ENCODE peak calls at places on chromosomes 6 and 20, in nine cellular contexts. A is NCI-H2227 treated with DMSO at 0.1 percent for 48 hours; H is T-helper 2 cell; R is nephron progenitor cell; J is hippocampal formation; G is retinal pigment epithelial cell; N is caudate nucleus; I is NCI-H2081 treated with DMSO at 0.1 percent for 48 hours; T is stimulated activated CD8-positive, alpha-beta memory T cell treated with anti-CD3 and anti-CD28 coated beads, Interleukin-12 subunit alpha, Interleukin-12 subunit beta, amount 100 ng/mL, for 4 hours. P is an unnamed sample.

GRCh38 chr20:36407196-36407733 is 101.1 kb downstream of the DLGAP4 start:
- DNase-seq in I (no peak), R (no peak), H (no peak), G (no peak), N (no peak), A (no peak), J (no peak), T (no peak), P (no peak)

GRCh38 chr20:50575869-50576720 is 65.9 kb downstream of the PTPN1 start:
- DNase-seq in H (peak), T (peak), I (no peak), G (no peak), J (peak), R (peak), A (peak), N (peak), P (peak)

GRCh38 chr6:89475634-89476033 is 42.7 kb downstream of the ANKRD6 start:
- DNase-seq in N (no peak), H (peak), I (no peak), T (no peak), R (no peak), A (no peak), J (no peak), G (no peak), P (no peak)

GRCh38 chr20:63056236-63057132 is 49.7 kb upstream of the BHLHE23 start:
- DNase-seq in I (no peak), N (no peak), G (no peak), R (peak), H (peak), A (peak), J (no peak), T (no peak), P (no peak)

GRCh38 chr20:47353697-47354387 is 2.7 kb downstream of the ZMYND8 start:
- DNase-seq in G (no peak), J (peak), R (no peak), N (no peak), A (peak), H (peak), T (no peak), I (no peak), P (no peak)

GRCh38 chr6:158835616-158836221 is 16.6 kb upstream of the EZR start:
- DNase-seq in T (no peak), J (no peak), G (no peak), R (peak), N (no peak), H (no peak), I (no peak), A (no peak), P (peak)

GRCh38 chr6:132798820-132799538 is 542 bp upstream of the SLC18B1 start:
- DNase-seq in I (peak), A (no peak), J (peak), N (peak), T (peak), H (peak), R (peak), G (no peak), P (peak)

GRCh38 chr20:46342045-46342378 is 33.7 kb upstream of the CDH22 start:
- DNase-seq in T (no peak), N (no peak), A (no peak), J (no peak), H (no peak), G (no peak), I (no peak), R (no peak), P (no peak)

GRCh38 chr20:8414611-8415274 is 282.7 kb downstream of the PLCB1 start:
- DNase-seq in J (no peak), A (no peak), H (no peak), N (no peak), I (no peak), T (no peak), R (no peak), G (peak), P (no peak)

GRCh38 chr20:18223399-18223798 is 64.9 kb upstream of the ZNF133 start:
- DNase-seq in G (no peak), R (no peak), T (no peak), A (no peak), I (no peak), J (no peak), N (no peak), H (no peak), P (no peak)

GRCh38 chr20:22836211-22836610 is 198.9 kb upstream of the SSTR4 start:
- DNase-seq in G (no peak), H (no peak), T (no peak), I (no peak), A (no peak), N (no peak), R (no peak), J (no peak), P (no peak)

GRCh38 chr6:502761-503160 is 111.2 kb downstream of the IRF4 start:
- DNase-seq in T (no peak), J (no peak), A (no peak), G (no peak), I (no peak), R (no peak), H (no peak), N (no peak), P (no peak)

GRCh38 chr6:128515550-128516513 is 4.6 kb downstream of the PTPRK start:
- DNase-seq in N (no peak), A (no peak), I (no peak), T (no peak), G (no peak), J (no peak), R (no peak), H (no peak), P (no peak)

GRCh38 chr20:48294196-48294595 is 508.9 kb upstream of the SULF2 start:
- DNase-seq in T (no peak), G (peak), J (no peak), H (no peak), R (no peak), I (no peak), N (no peak), A (no peak), P (no peak)

GRCh38 chr6:23518294-23518693 is 607.7 kb upstream of the NRSN1 start:
- DNase-seq in G (no peak), J (no peak), A (no peak), T (no peak), I (no peak), N (no peak), H (no peak), R (no peak), P (no peak)

GRCh38 chr6:155327326-155328073 is 13.2 kb upstream of the TFB1M start:
- DNase-seq in N (peak), H (peak), G (no peak), T (peak), I (peak), A (peak), R (peak), J (peak), P (peak)

P was measured in lung.